ENCODE peak calls at places on chromosomes 16 and 17, in six cellular contexts. R is fibroblast of the aortic adventitia; J is RWPE1; K is NCI-H69; W is stimulated activated CD8-positive, alpha-beta memory T cell treated with anti-CD3 and anti-CD28 coated beads, Interleukin-4, amount 100 ng/mL, for 24 hours; B is Caki2. N is an unnamed sample.

GRCh38 chr17:43608313-43608712 is 53.4 kb downstream of the MEOX1 start:
- DNase-seq in W (peak; percentile 2), B (peak; percentile 84), J (no peak), R (peak; percentile 16), K (no peak), N (no peak)

GRCh38 chr17:76585649-76586593 is at the start of gene ST6GALNAC2:
- DNase-seq in R (no peak), J (peak; percentile 55), W (no peak), B (peak; percentile 89), K (peak; percentile 89), N (peak; percentile 70)

GRCh38 chr17:35713069-35713728 is 18.2 kb upstream of the RASL10B start:
- DNase-seq in B (no peak), W (no peak), R (peak; percentile 91), K (peak; percentile 38), J (no peak), N (peak; percentile 80)

GRCh38 chr17:41505836-41506767 is 690 bp upstream of the KRT13 start:
- DNase-seq in K (no peak), W (no peak), B (no peak), R (no peak), J (peak; percentile 44), N (no peak)

GRCh38 chr17:28110184-28110583 is 67.7 kb downstream of the NLK start:
- DNase-seq in K (no peak), R (no peak), J (no peak), W (no peak), B (no peak), N (no peak)

GRCh38 chr16:85393674-85394510 is 219.2 kb upstream of the GSE1 start:
- DNase-seq in J (no peak), B (no peak), K (peak; percentile 78), W (peak; percentile 63), R (peak; percentile 32), N (peak; percentile 68)

GRCh38 chr16:11848842-11849241 is 2.5 kb downstream of the RSL1D1 start:
- DNase-seq in R (peak; percentile 58), J (no peak), B (no peak), W (no peak), K (no peak), N (peak; percentile 26)

GRCh38 chr17:77815127-77815905 is 143.2 kb upstream of the TNRC6C start:
- DNase-seq in W (no peak), J (no peak), R (no peak), K (no peak), B (no peak), N (no peak)

GRCh38 chr16:88471115-88471514 is 18.0 kb downstream of the ZFPM1 start:
- DNase-seq in J (no peak), B (no peak), K (no peak), R (no peak), W (no peak), N (no peak)

GRCh38 chr17:50620848-50621247 is 13.8 kb upstream of the ABCC3 start:
- DNase-seq in W (no peak), J (no peak), B (no peak), R (no peak), K (peak; percentile 64), N (no peak)

GRCh38 chr17:5789443-5789842 is 205.1 kb upstream of the NLRP1 start:
- DNase-seq in K (no peak), W (no peak), B (no peak), J (no peak), R (no peak), N (no peak)

GRCh38 chr17:77826132-77826873 is 132.2 kb upstream of the TNRC6C start:
- DNase-seq in R (no peak), J (no peak), B (no peak), W (no peak), K (no peak), N (no peak)

N was measured in adipocyte.